ENCODE peak calls at places on chromosomes 1 and 21, in ten cellular contexts. H is breast epithelium; W is CD8-positive, alpha-beta memory T cell; E is right cardiac atrium; T is neural progenitor cell; C is uterus; O is GM23338; P is fibroblast of lung; X is transverse colon; Q is heart left ventricle. Z is an unnamed sample. For H3K4me1, the result is how much of the 10 kb centered on the place peaks cover.

GRCh38 chr1:46487818-46488218 is 1.8 kb upstream of the DMBX1 start:
- DNase-seq in H (no peak), W (no peak), E (peak), T (peak), C (no peak), O (peak), P (no peak), X (no peak), Q (no peak), Z (no peak)

GRCh38 chr1:50348449-50349241 is 74.6 kb downstream of the DMRTA2 start:
- DNase-seq in H (peak), W (no peak), E (peak), T (peak), C (peak), O (peak), P (peak), X (peak), Q (no peak), Z (no peak)

GRCh38 chr1:193183019-193183643 is 3.3 kb downstream of the B3GALT2 start:
- DNase-seq in H (no peak), W (peak), E (no peak), T (peak), C (no peak), O (peak), P (peak), X (no peak), Q (no peak), Z (no peak)

GRCh38 chr1:181100015-181100905 is 11.8 kb downstream of the IER5 start:
- DNase-seq in H (no peak), W (no peak), E (no peak), T (peak), C (no peak), O (peak), P (no peak), X (no peak), Q (no peak), Z (no peak)

GRCh38 chr1:3910049-3910731 is 10.1 kb upstream of the C1orf174 start:
- DNase-seq in H (no peak), W (no peak), E (no peak), T (no peak), C (no peak), O (no peak), P (no peak), X (no peak), Q (no peak), Z (no peak)

GRCh38 chr1:183370399-183371058 is 47.7 kb downstream of the NMNAT2 start:
- DNase-seq in H (no peak), W (no peak), E (no peak), T (no peak), C (no peak), O (no peak), P (no peak), X (peak), Q (no peak), Z (no peak)

GRCh38 chr1:53763911-53764310 is 24.9 kb upstream of the GLIS1 start:
- DNase-seq in H (no peak), W (no peak), E (no peak), T (no peak), C (no peak), O (no peak), P (no peak), X (no peak), Q (no peak), Z (no peak)

GRCh38 chr1:20255666-20256065 is 35.0 kb upstream of the VWA5B1 start:
- DNase-seq in H (no peak), W (no peak), E (no peak), T (no peak), C (no peak), O (no peak), P (peak), X (peak), Q (no peak), Z (no peak)

GRCh38 chr1:20069932-20070331 is at the start of gene PLA2G5:
- DNase-seq in H (no peak), W (no peak), E (peak), T (peak), C (peak), O (no peak), P (peak), X (peak), Q (peak), Z (peak)

GRCh38 chr1:171966426-171967220 is 125.3 kb downstream of the DNM3 start:
- DNase-seq in H (no peak), W (no peak), E (no peak), T (no peak), C (no peak), O (peak), P (no peak), X (no peak), Q (no peak), Z (no peak)

GRCh38 chr1:192098001-192098400 is 60.3 kb upstream of the RGS18 start:
- DNase-seq in H (no peak), W (no peak), E (no peak), T (no peak), C (no peak), O (no peak), P (no peak), X (no peak), Q (no peak), Z (no peak)

GRCh38 chr21:37862536-37862935 is 53.7 kb downstream of the KCNJ6 start:
- DNase-seq in H (no peak), W (no peak), E (no peak), T (peak), C (no peak), O (peak), P (peak), X (no peak), Q (no peak), Z (no peak)

DNA sequence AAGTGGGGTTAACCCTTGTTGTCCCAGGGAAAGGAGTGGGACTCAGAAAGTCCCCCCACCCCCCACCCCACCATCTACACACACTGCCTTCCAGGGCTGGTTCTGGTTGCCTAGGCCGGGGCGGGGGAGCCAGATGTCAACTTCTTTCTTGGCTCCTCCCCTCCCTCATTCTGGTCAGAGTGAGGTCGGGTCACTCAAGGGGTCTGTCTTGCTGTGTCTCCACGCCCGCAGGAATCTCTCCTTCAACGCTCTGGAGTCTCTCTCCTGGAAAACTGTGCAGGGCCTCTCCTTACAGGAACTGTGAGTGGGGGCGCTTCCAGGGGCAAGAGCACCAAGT is 6.0 kb downstream of the NTRK1 start:
- DNase-seq in H (no peak), W (no peak), E (no peak), T (no peak), C (no peak), O (no peak), P (no peak), X (no peak), Q (no peak), Z (no peak)
- H3K4me1 ChIP-seq in H (under half), W (under half), E (under half), T (under half), C (under half), O (under half), P (under half), X (under half), Q (under half), Z (under half)

DNA sequence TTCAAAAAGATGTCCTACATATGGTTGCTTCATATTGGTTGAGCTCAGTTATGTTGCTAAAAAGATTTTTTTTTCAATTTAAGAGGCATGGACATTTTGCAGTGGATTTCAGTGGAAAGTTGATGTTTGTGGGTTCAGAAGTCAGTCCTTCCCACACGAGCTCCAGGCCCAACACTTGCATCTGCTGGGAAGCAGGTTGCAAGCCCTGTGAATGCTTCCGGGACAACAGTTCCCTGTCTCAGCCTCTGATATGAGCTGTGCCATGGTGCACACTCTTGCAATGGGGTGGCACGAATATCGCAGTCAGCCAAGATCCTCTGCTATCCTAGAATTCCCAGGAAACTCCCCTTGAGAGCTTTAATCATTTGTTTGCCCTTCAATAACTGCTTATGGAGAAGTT is 30.3 kb upstream of the ABCG1 start:
- DNase-seq in H (peak), W (no peak), E (no peak), T (no peak), C (no peak), O (no peak), P (no peak), X (no peak), Q (no peak), Z (no peak)
- H3K4me1 ChIP-seq in H (under half), W (half or more), E (under half), T (under half), C (under half), O (under half), P (under half), X (under half), Q (under half), Z (under half)

GRCh38 chr1:27879374-27880082 is 7.2 kb downstream of the THEMIS2 start:
- DNase-seq in H (no peak), W (no peak), E (no peak), T (no peak), C (no peak), O (no peak), P (no peak), X (no peak), Q (no peak), Z (no peak)

GRCh38 chr1:27876341-27877114 is 4.2 kb downstream of the THEMIS2 start:
- DNase-seq in H (no peak), W (no peak), E (no peak), T (no peak), C (no peak), O (no peak), P (no peak), X (no peak), Q (no peak), Z (no peak)

GRCh38 chr1:27877115-27877416 is 4.7 kb downstream of the THEMIS2 start:
- DNase-seq in H (no peak), W (no peak), E (no peak), T (no peak), C (no peak), O (no peak), P (no peak), X (no peak), Q (no peak), Z (no peak)

GRCh38 chr1:27878038-27878437 is 5.7 kb downstream of the THEMIS2 start:
- DNase-seq in H (no peak), W (no peak), E (no peak), T (no peak), C (no peak), O (no peak), P (no peak), X (no peak), Q (no peak), Z (no peak)

DNA sequence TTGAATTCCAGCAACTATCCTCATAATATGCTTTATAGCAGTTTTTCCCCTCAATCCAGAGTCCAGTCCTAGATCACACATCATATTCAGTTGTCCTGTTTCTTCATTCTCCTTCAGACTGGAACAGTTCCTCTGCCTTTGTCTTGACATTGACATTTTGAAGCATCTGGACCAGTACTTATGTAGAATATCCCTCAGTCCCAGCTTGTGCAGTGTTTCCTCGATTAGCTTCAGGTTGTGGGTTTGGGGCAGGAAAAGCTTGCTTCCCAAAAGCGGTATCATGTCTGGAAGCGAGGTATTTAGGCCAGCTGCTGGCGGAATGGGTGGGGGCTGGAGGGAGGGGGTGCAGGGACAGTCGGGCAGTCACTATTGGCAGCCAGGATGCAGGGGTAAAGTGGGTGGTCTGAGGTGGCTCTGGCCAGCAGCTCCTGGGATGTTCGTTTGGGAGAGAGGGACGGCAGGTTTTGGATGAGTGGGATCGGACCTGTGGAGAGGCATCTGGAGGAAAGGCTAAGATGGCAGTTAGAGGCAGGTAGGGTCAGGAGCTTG is 6.5 kb downstream of the THEMIS2 start:
- DNase-seq in H (no peak), W (no peak), E (no peak), T (no peak), C (no peak), O (no peak), P (no peak), X (no peak), Q (no peak), Z (no peak)
- H3K4me1 ChIP-seq in H (under half), W (under half), E (under half), T (under half), C (under half), O (under half), P (under half), X (under half), Q (under half), Z (under half)

GRCh38 chr1:93357242-93357641 is 11.5 kb downstream of the DR1 start:
- DNase-seq in H (no peak), W (no peak), E (no peak), T (no peak), C (no peak), O (no peak), P (no peak), X (no peak), Q (no peak), Z (no peak)
- H3K4me1 ChIP-seq in H (under half), W (under half), E (under half), T (under half), C (under half), O (under half), P (under half), X (under half), Q (under half), Z (under half)

GRCh38 chr1:41724248-41724647 is 194.5 kb downstream of the HIVEP3 start:
- DNase-seq in H (no peak), W (no peak), E (no peak), T (no peak), C (no peak), O (no peak), P (peak), X (no peak), Q (no peak), Z (no peak)

GRCh38 chr1:41721039-41721438 is 197.7 kb downstream of the HIVEP3 start:
- DNase-seq in H (no peak), W (no peak), E (no peak), T (no peak), C (no peak), O (no peak), P (no peak), X (no peak), Q (no peak), Z (no peak)

GRCh38 chr1:41719128-41719527 is 199.6 kb downstream of the HIVEP3 start:
- DNase-seq in H (no peak), W (no peak), E (no peak), T (no peak), C (no peak), O (no peak), P (no peak), X (no peak), Q (no peak), Z (no peak)

GRCh38 chr1:41719590-41719989 is 199.1 kb downstream of the HIVEP3 start:
- DNase-seq in H (no peak), W (no peak), E (no peak), T (no peak), C (no peak), O (no peak), P (no peak), X (no peak), Q (no peak), Z (no peak)

DNA sequence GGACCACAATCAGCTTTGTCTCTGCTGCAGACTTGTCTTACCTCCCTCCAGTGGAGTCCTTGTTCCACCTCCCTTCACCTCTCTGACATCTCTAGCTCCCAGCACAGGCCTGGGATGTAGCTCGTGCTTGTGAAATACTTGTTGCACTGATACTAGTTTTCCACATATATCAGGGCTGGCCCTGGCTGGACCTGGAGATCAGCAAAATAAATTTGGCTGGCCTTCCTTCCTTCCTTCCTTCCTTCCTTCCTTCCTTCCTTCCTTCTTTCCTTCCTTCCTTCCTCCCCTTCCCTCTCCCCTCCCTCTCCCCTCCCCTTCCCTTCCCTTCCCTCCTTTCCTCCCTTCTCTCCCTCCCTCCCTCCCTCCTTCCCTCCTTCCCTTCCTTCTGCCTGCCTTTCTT is 196.5 kb downstream of the HIVEP3 start:
- DNase-seq in H (no peak), W (no peak), E (no peak), T (no peak), C (no peak), O (no peak), P (no peak), X (no peak), Q (no peak), Z (no peak)
- H3K4me1 ChIP-seq in H (under half), W (under half), E (under half), T (under half), C (under half), O (under half), P (under half), X (under half), Q (under half), Z (under half)

Z was measured in psoas muscle.